ENCODE peak calls at places on chromosome 14, in nine cellular contexts. R is GM23248; X is amniotic stem cell; M is ELF-1; G is SW 1271; N is fibroblast of pulmonary artery; D is stimulated activated CD4-positive, alpha-beta T cell treated with anti-CD3 and anti-CD28 coated beads, Interleukin-1b, Interleukin-23, amount 100 ng/mL, for 24 hours; A is AG09319; K is GM20000. T is an unnamed sample.

GRCh38 chr14:32202468-32202865 is 602 bp downstream of the RNU6-8 start:
- DNase-seq in R (no peak), X (no peak), M (peak; percentile 22), G (no peak), N (no peak), D (no peak), A (no peak), K (no peak), T (no peak)

GRCh38 chr14:100684154-100684553 is 42.5 kb upstream of the DLK1 start:
- DNase-seq in R (no peak), X (no peak), M (no peak), G (no peak), N (no peak), D (no peak), A (no peak), K (no peak), T (no peak)

GRCh38 chr14:95877633-95878032 is 1.0 kb downstream of the TUNAR start:
- DNase-seq in R (no peak), X (no peak), M (no peak), G (no peak), N (no peak), D (no peak), A (no peak), K (no peak), T (no peak)

GRCh38 chr14:100606687-100607610 is 19.7 kb upstream of the BEGAIN start:
- DNase-seq in R (no peak), X (no peak), M (no peak), G (no peak), N (no peak), D (no peak), A (no peak), K (no peak), T (no peak)

GRCh38 chr14:25140423-25140822 is 90.5 kb upstream of the STXBP6 start:
- DNase-seq in R (no peak), X (no peak), M (no peak), G (no peak), N (no peak), D (no peak), A (no peak), K (no peak), T (no peak)

GRCh38 chr14:106635569-106635968 is 1109.2 kb downstream of the TMEM121 start:
- DNase-seq in R (no peak), X (no peak), M (no peak), G (no peak), N (no peak), D (no peak), A (no peak), K (no peak), T (no peak)

GRCh38 chr14:34971801-34972200 is 11.0 kb upstream of the SRP54 start:
- DNase-seq in R (no peak), X (no peak), M (no peak), G (no peak), N (no peak), D (no peak), A (no peak), K (no peak), T (no peak)

GRCh38 chr14:30194769-30195168 is 267.1 kb upstream of the PRKD1 start:
- DNase-seq in R (peak; percentile 85), X (no peak), M (no peak), G (no peak), N (peak; percentile 92), D (no peak), A (peak; percentile 64), K (no peak), T (no peak)

GRCh38 chr14:78154827-78155226 is 15.3 kb upstream of the NRXN3 start:
- DNase-seq in R (no peak), X (no peak), M (peak; percentile 40), G (no peak), N (no peak), D (no peak), A (no peak), K (no peak), T (peak; percentile 26)

GRCh38 chr14:71142375-71143038 is 235.2 kb downstream of the PCNX1 start:
- DNase-seq in R (peak; percentile 97), X (peak; percentile 46), M (no peak), G (no peak), N (peak; percentile 98), D (no peak), A (peak; percentile 61), K (peak; percentile 36), T (no peak)